ENCODE peak calls at places on chromosomes 12 and 14, in ten cellular contexts. R, D, M, L, V, C, B, Q, G and Y are unnamed samples.

GRCh38 chr12:122866379-122866778 is 29.5 kb downstream of the VPS37B start:
- DNase-seq in G (no peak), B (no peak), Q (no peak), R (no peak), V (no peak), C (no peak), D (no peak), M (no peak), L (no peak), Y (no peak)

GRCh38 chr14:58428011-58428807 is 690 bp downstream of the KIAA0586 start:
- DNase-seq in M (peak), Q (peak), R (peak), V (peak), D (peak), G (no peak), B (no peak), C (peak), L (peak), Y (peak)

GRCh38 chr14:54809767-54810166 is 92.9 kb downstream of the GCH1 start:
- DNase-seq in B (no peak), Q (no peak), C (no peak), V (no peak), M (no peak), R (no peak), G (no peak), L (peak), D (no peak), Y (no peak)

GRCh38 chr14:89618821-89619551 is 202.0 kb upstream of the FOXN3 start:
- DNase-seq in C (peak), R (peak), B (peak), V (peak), Q (no peak), L (peak), G (peak), D (peak), M (peak), Y (peak)

GRCh38 chr12:75892779-75893408 is 138.7 kb downstream of the PHLDA1 start:
- DNase-seq in B (no peak), G (no peak), C (no peak), V (no peak), L (no peak), Q (no peak), M (no peak), D (no peak), R (no peak), Y (no peak)

GRCh38 chr12:45298721-45299120 is 82.8 kb downstream of the ANO6 start:
- DNase-seq in C (no peak), D (no peak), R (no peak), Q (no peak), G (no peak), M (no peak), V (no peak), B (no peak), L (no peak), Y (no peak)

GRCh38 chr12:42961395-42961794 is 371.8 kb upstream of the PRICKLE1 start:
- DNase-seq in D (peak), L (no peak), G (no peak), Q (peak), B (no peak), M (no peak), C (no peak), V (no peak), R (no peak), Y (no peak)

GRCh38 chr14:71636820-71637471 is 295.3 kb upstream of the RGS6 start:
- DNase-seq in R (no peak), G (no peak), L (no peak), C (no peak), V (no peak), Q (no peak), M (no peak), D (no peak), B (no peak), Y (no peak)

GRCh38 chr12:113727651-113728061 is 238.5 kb downstream of the RBM19 start:
- DNase-seq in M (no peak), L (no peak), B (no peak), G (no peak), D (peak), C (no peak), Q (peak), V (no peak), R (no peak), Y (no peak)

GRCh38 chr12:21912318-21912717 is 28.9 kb downstream of the ABCC9 start:
- DNase-seq in B (no peak), R (no peak), G (no peak), L (no peak), Q (no peak), C (no peak), D (no peak), V (no peak), M (no peak), Y (no peak)

GRCh38 chr12:131916306-131917138 is 12.6 kb upstream of the PUS1 start:
- DNase-seq in G (no peak), L (no peak), R (no peak), M (no peak), B (no peak), Q (no peak), C (no peak), D (no peak), V (no peak), Y (no peak)

GRCh38 chr14:59187802-59188460 is 536 bp upstream of the DAAM1 start:
- DNase-seq in V (no peak), L (peak), M (peak), B (peak), R (no peak), D (no peak), C (peak), G (peak), Q (peak), Y (no peak)

GRCh38 chr12:58452546-58452945 is 467.8 kb downstream of the LRIG3 start:
- DNase-seq in C (no peak), D (peak), B (no peak), L (no peak), G (no peak), V (no peak), M (no peak), R (no peak), Q (no peak), Y (no peak)

GRCh38 chr12:53191096-53191884 is 10.6 kb upstream of the CSAD start:
- DNase-seq in L (no peak), C (no peak), Q (no peak), G (no peak), B (no peak), R (no peak), V (no peak), D (no peak), M (no peak), Y (no peak)

GRCh38 chr14:94411638-94412037 is 23.2 kb upstream of the SERPINA1 start:
- DNase-seq in B (no peak), Q (no peak), M (no peak), D (no peak), G (no peak), V (no peak), C (no peak), L (no peak), R (no peak), Y (no peak)

GRCh38 chr12:78641837-78642423 is 222.6 kb upstream of the SYT1 start:
- DNase-seq in C (no peak), L (no peak), R (no peak), B (no peak), G (peak), D (no peak), M (no peak), V (no peak), Q (no peak), Y (no peak)

GRCh38 chr14:93090826-93091583 is 24.7 kb downstream of the ITPK1 start:
- DNase-seq in C (peak), M (no peak), R (no peak), V (no peak), G (peak), Q (no peak), D (no peak), B (no peak), L (no peak), Y (peak)

GRCh38 chr14:104421401-104421821 is 158.2 kb upstream of the C14orf180 start:
- DNase-seq in Q (no peak), C (no peak), L (no peak), D (no peak), R (no peak), M (no peak), G (no peak), V (no peak), B (no peak), Y (no peak)

GRCh38 chr12:11022520-11022919 is at the start of gene TAS2R19:
- DNase-seq in Q (no peak), V (no peak), M (no peak), L (no peak), G (no peak), C (no peak), D (no peak), R (no peak), B (no peak), Y (no peak)

GRCh38 chr12:108933950-108934349 is 54.1 kb downstream of the DAO start:
- DNase-seq in R (no peak), V (no peak), Q (no peak), M (no peak), B (no peak), C (no peak), L (no peak), G (no peak), D (no peak), Y (no peak)

GRCh38 chr12:100859063-100859627 is 64.6 kb downstream of the ANO4 start:
- DNase-seq in C (no peak), V (no peak), D (no peak), B (no peak), Q (no peak), M (no peak), G (no peak), R (no peak), L (no peak), Y (no peak)

GRCh38 chr12:86249276-86249675 is 6.9 kb downstream of the MGAT4C start:
- DNase-seq in G (no peak), Q (no peak), L (no peak), R (no peak), V (no peak), M (no peak), B (no peak), C (no peak), D (no peak), Y (no peak)

GRCh38 chr14:75041613-75042012 is 9.7 kb downstream of the MLH3 start:
- DNase-seq in C (no peak), V (no peak), M (no peak), B (no peak), G (no peak), R (no peak), Q (no peak), L (no peak), D (no peak), Y (no peak)

GRCh38 chr12:107411792-107412535 is 273.6 kb upstream of the PWP1 start:
- DNase-seq in B (no peak), G (no peak), L (no peak), D (peak), V (no peak), R (no peak), Q (no peak), M (no peak), C (no peak), Y (no peak)

GRCh38 chr14:79585845-79586244 is 625.5 kb downstream of the DIO2 start:
- DNase-seq in M (no peak), B (no peak), V (no peak), R (no peak), G (no peak), Q (no peak), L (no peak), C (no peak), D (no peak), Y (peak)

GRCh38 chr12:59887204-59887603 is 291.4 kb downstream of the SLC16A7 start:
- DNase-seq in C (no peak), Q (no peak), B (no peak), D (no peak), L (no peak), V (no peak), M (no peak), R (no peak), G (no peak), Y (no peak)

GRCh38 chr12:22431693-22432251 is 97.3 kb upstream of the ST8SIA1 start:
- DNase-seq in G (no peak), D (no peak), C (no peak), V (no peak), B (no peak), R (no peak), L (no peak), Q (no peak), M (no peak), Y (no peak)

GRCh38 chr14:24398943-24399801 is at the start of gene NYNRIN:
- DNase-seq in Q (no peak), V (no peak), L (peak), R (peak), C (peak), M (peak), D (no peak), G (peak), B (peak), Y (no peak)